ENCODE peak calls at places on chromosomes 5 and 9, in eight cellular contexts. P, H, N, K, F, J, S and T are unnamed samples.

GRCh38 chr9:25542319-25542718 is 135.9 kb downstream of the TUSC1 start:
- DNase-seq in K (no peak), J (no peak), S (no peak), H (no peak), F (no peak), P (no peak), N (no peak), T (no peak)

GRCh38 chr5:116576043-116576713 is 1.6 kb upstream of the SEMA6A start:
- DNase-seq in H (peak; percentile 80), F (no peak), P (peak; percentile 36), S (no peak), J (peak; percentile 45), N (peak; percentile 79), K (no peak), T (peak; percentile 67)

GRCh38 chr9:18947772-18948391 is 85.1 kb downstream of the SAXO1 start:
- DNase-seq in S (no peak), P (no peak), H (no peak), N (peak; percentile 29), J (no peak), K (no peak), F (no peak), T (no peak)

GRCh38 chr9:121612511-121612998 is 38.9 kb upstream of the DAB2IP start:
- DNase-seq in J (no peak), P (no peak), H (no peak), S (no peak), F (no peak), K (no peak), N (no peak), T (peak; percentile 78)

GRCh38 chr5:1723476-1723875 is 76.2 kb downstream of the MRPL36 start:
- DNase-seq in S (no peak), F (no peak), H (no peak), J (no peak), N (no peak), P (no peak), K (no peak), T (no peak)

GRCh38 chr9:124030969-124031451 is 19.4 kb downstream of the LHX2 start:
- DNase-seq in K (no peak), P (peak; percentile 49), J (peak; percentile 65), N (no peak), H (no peak), S (no peak), F (no peak), T (no peak)

GRCh38 chr5:96721351-96721970 is 59.3 kb downstream of the CAST start:
- DNase-seq in H (no peak), P (peak; percentile 43), N (peak; percentile 50), J (no peak), S (no peak), F (no peak), K (no peak), T (peak; percentile 30)

GRCh38 chr5:345404-346195 is 24.1 kb downstream of the AHRR start:
- DNase-seq in J (no peak), P (peak; percentile 7), F (no peak), S (no peak), N (no peak), H (no peak), K (no peak), T (no peak)

GRCh38 chr9:114852050-114852594 is 46.3 kb upstream of the TNFSF15 start:
- DNase-seq in S (no peak), H (no peak), J (peak; percentile 36), P (peak; percentile 88), N (peak; percentile 28), F (no peak), K (no peak), T (peak; percentile 33)

GRCh38 chr9:88173378-88173999 is 35.2 kb upstream of the SPATA31C2 start:
- DNase-seq in H (peak; percentile 77), J (peak; percentile 83), F (no peak), K (peak; percentile 33), P (peak; percentile 81), S (no peak), N (peak; percentile 54), T (peak; percentile 79)